ENCODE peak calls at places on chromosomes 13 and 19, in eight cellular contexts. One of them, this sample, is unnamed.

GRCh38 chr19:57466489-57466888 is 9.5 kb upstream of the VN1R1 start:
- DNase-seq in fibroblast of lung: no peak
- DNase-seq in uterus: no peak
- DNase-seq in iPS-NIHi11: no peak
- DNase-seq in astrocyte of the spinal cord: no peak
- DNase-seq in transverse colon: no peak
- DNase-seq in SW480: no peak
- DNase-seq in stimulated activated CD8-positive, alpha-beta memory T cell treated with anti-CD3 and anti-CD28 coated beads, Interleukin-12 subunit alpha, Interleukin-12 subunit beta, amount 100 ng/mL, for 4 hours: no peak
- DNase-seq in this sample: no peak

GRCh38 chr19:41876847-41877489 is at the start of gene CD79A:
- DNase-seq in fibroblast of lung: no peak
- DNase-seq in uterus: no peak
- DNase-seq in iPS-NIHi11: no peak
- DNase-seq in astrocyte of the spinal cord: no peak
- DNase-seq in transverse colon: peak
- DNase-seq in SW480: no peak
- DNase-seq in stimulated activated CD8-positive, alpha-beta memory T cell treated with anti-CD3 and anti-CD28 coated beads, Interleukin-12 subunit alpha, Interleukin-12 subunit beta, amount 100 ng/mL, for 4 hours: no peak
- DNase-seq in this sample: no peak

GRCh38 chr19:5775668-5776309 is 8.8 kb downstream of the PRR22 start:
- DNase-seq in fibroblast of lung: peak
- DNase-seq in uterus: no peak
- DNase-seq in iPS-NIHi11: no peak
- DNase-seq in astrocyte of the spinal cord: no peak
- DNase-seq in transverse colon: no peak
- DNase-seq in SW480: no peak
- DNase-seq in stimulated activated CD8-positive, alpha-beta memory T cell treated with anti-CD3 and anti-CD28 coated beads, Interleukin-12 subunit alpha, Interleukin-12 subunit beta, amount 100 ng/mL, for 4 hours: no peak
- DNase-seq in this sample: no peak

GRCh38 chr19:2101417-2102335 is 5.0 kb downstream of the IZUMO4 start:
- DNase-seq in fibroblast of lung: no peak
- DNase-seq in uterus: no peak
- DNase-seq in iPS-NIHi11: no peak
- DNase-seq in astrocyte of the spinal cord: no peak
- DNase-seq in transverse colon: no peak
- DNase-seq in SW480: no peak
- DNase-seq in stimulated activated CD8-positive, alpha-beta memory T cell treated with anti-CD3 and anti-CD28 coated beads, Interleukin-12 subunit alpha, Interleukin-12 subunit beta, amount 100 ng/mL, for 4 hours: no peak
- DNase-seq in this sample: no peak

GRCh38 chr13:32804673-32805260 is 211.5 kb upstream of the KL start:
- DNase-seq in fibroblast of lung: peak
- DNase-seq in uterus: no peak
- DNase-seq in iPS-NIHi11: no peak
- DNase-seq in astrocyte of the spinal cord: peak
- DNase-seq in transverse colon: no peak
- DNase-seq in SW480: no peak
- DNase-seq in stimulated activated CD8-positive, alpha-beta memory T cell treated with anti-CD3 and anti-CD28 coated beads, Interleukin-12 subunit alpha, Interleukin-12 subunit beta, amount 100 ng/mL, for 4 hours: no peak
- DNase-seq in this sample: no peak

GRCh38 chr19:38196948-38197656 is 26.9 kb downstream of the DPF1 start:
- DNase-seq in fibroblast of lung: no peak
- DNase-seq in uterus: no peak
- DNase-seq in iPS-NIHi11: no peak
- DNase-seq in astrocyte of the spinal cord: no peak
- DNase-seq in transverse colon: no peak
- DNase-seq in SW480: no peak
- DNase-seq in stimulated activated CD8-positive, alpha-beta memory T cell treated with anti-CD3 and anti-CD28 coated beads, Interleukin-12 subunit alpha, Interleukin-12 subunit beta, amount 100 ng/mL, for 4 hours: no peak
- DNase-seq in this sample: no peak

GRCh38 chr13:52067237-52067636 is 42.7 kb downstream of the UTP14C start:
- DNase-seq in fibroblast of lung: no peak
- DNase-seq in uterus: no peak
- DNase-seq in iPS-NIHi11: no peak
- DNase-seq in astrocyte of the spinal cord: peak
- DNase-seq in transverse colon: no peak
- DNase-seq in SW480: no peak
- DNase-seq in stimulated activated CD8-positive, alpha-beta memory T cell treated with anti-CD3 and anti-CD28 coated beads, Interleukin-12 subunit alpha, Interleukin-12 subunit beta, amount 100 ng/mL, for 4 hours: no peak
- DNase-seq in this sample: no peak

GRCh38 chr13:54934121-54934520 is 1905.5 kb downstream of the OLFM4 start:
- DNase-seq in fibroblast of lung: no peak
- DNase-seq in uterus: no peak
- DNase-seq in iPS-NIHi11: peak
- DNase-seq in astrocyte of the spinal cord: no peak
- DNase-seq in transverse colon: no peak
- DNase-seq in SW480: no peak
- DNase-seq in stimulated activated CD8-positive, alpha-beta memory T cell treated with anti-CD3 and anti-CD28 coated beads, Interleukin-12 subunit alpha, Interleukin-12 subunit beta, amount 100 ng/mL, for 4 hours: no peak
- DNase-seq in this sample: no peak

GRCh38 chr19:32581704-32582164 is 744 bp downstream of the PDCD5 start:
- DNase-seq in fibroblast of lung: peak
- DNase-seq in uterus: no peak
- DNase-seq in iPS-NIHi11: peak
- DNase-seq in astrocyte of the spinal cord: peak
- DNase-seq in transverse colon: peak
- DNase-seq in SW480: peak
- DNase-seq in stimulated activated CD8-positive, alpha-beta memory T cell treated with anti-CD3 and anti-CD28 coated beads, Interleukin-12 subunit alpha, Interleukin-12 subunit beta, amount 100 ng/mL, for 4 hours: no peak
- DNase-seq in this sample: no peak

GRCh38 chr19:4910594-4911273 is 1.4 kb downstream of the UHRF1 start:
- DNase-seq in fibroblast of lung: peak
- DNase-seq in uterus: no peak
- DNase-seq in iPS-NIHi11: no peak
- DNase-seq in astrocyte of the spinal cord: peak
- DNase-seq in transverse colon: peak
- DNase-seq in SW480: peak
- DNase-seq in stimulated activated CD8-positive, alpha-beta memory T cell treated with anti-CD3 and anti-CD28 coated beads, Interleukin-12 subunit alpha, Interleukin-12 subunit beta, amount 100 ng/mL, for 4 hours: no peak
- DNase-seq in this sample: no peak

GRCh38 chr13:60303166-60303565 is 93.9 kb upstream of the TDRD3 start:
- DNase-seq in fibroblast of lung: no peak
- DNase-seq in uterus: no peak
- DNase-seq in iPS-NIHi11: no peak
- DNase-seq in astrocyte of the spinal cord: no peak
- DNase-seq in transverse colon: no peak
- DNase-seq in SW480: no peak
- DNase-seq in stimulated activated CD8-positive, alpha-beta memory T cell treated with anti-CD3 and anti-CD28 coated beads, Interleukin-12 subunit alpha, Interleukin-12 subunit beta, amount 100 ng/mL, for 4 hours: no peak
- DNase-seq in this sample: no peak

GRCh38 chr13:23695711-23696512 is 125.7 kb downstream of the TNFRSF19 start:
- DNase-seq in fibroblast of lung: no peak
- DNase-seq in uterus: no peak
- DNase-seq in iPS-NIHi11: no peak
- DNase-seq in astrocyte of the spinal cord: no peak
- DNase-seq in transverse colon: no peak
- DNase-seq in SW480: no peak
- DNase-seq in stimulated activated CD8-positive, alpha-beta memory T cell treated with anti-CD3 and anti-CD28 coated beads, Interleukin-12 subunit alpha, Interleukin-12 subunit beta, amount 100 ng/mL, for 4 hours: peak
- DNase-seq in this sample: no peak

GRCh38 chr19:13017306-13018036 is 22.2 kb downstream of the NFIX start:
- DNase-seq in fibroblast of lung: no peak
- DNase-seq in uterus: no peak
- DNase-seq in iPS-NIHi11: no peak
- DNase-seq in astrocyte of the spinal cord: no peak
- DNase-seq in transverse colon: no peak
- DNase-seq in SW480: no peak
- DNase-seq in stimulated activated CD8-positive, alpha-beta memory T cell treated with anti-CD3 and anti-CD28 coated beads, Interleukin-12 subunit alpha, Interleukin-12 subunit beta, amount 100 ng/mL, for 4 hours: no peak
- DNase-seq in this sample: no peak

GRCh38 chr13:94198666-94199065 is 280.8 kb downstream of the DCT start:
- DNase-seq in fibroblast of lung: peak
- DNase-seq in uterus: no peak
- DNase-seq in iPS-NIHi11: no peak
- DNase-seq in astrocyte of the spinal cord: peak
- DNase-seq in transverse colon: no peak
- DNase-seq in SW480: no peak
- DNase-seq in stimulated activated CD8-positive, alpha-beta memory T cell treated with anti-CD3 and anti-CD28 coated beads, Interleukin-12 subunit alpha, Interleukin-12 subunit beta, amount 100 ng/mL, for 4 hours: no peak
- DNase-seq in this sample: no peak

GRCh38 chr13:50685491-50685890 is 158.0 kb downstream of the DLEU7 start:
- DNase-seq in fibroblast of lung: peak
- DNase-seq in uterus: peak
- DNase-seq in iPS-NIHi11: peak
- DNase-seq in astrocyte of the spinal cord: peak
- DNase-seq in transverse colon: peak
- DNase-seq in SW480: no peak
- DNase-seq in stimulated activated CD8-positive, alpha-beta memory T cell treated with anti-CD3 and anti-CD28 coated beads, Interleukin-12 subunit alpha, Interleukin-12 subunit beta, amount 100 ng/mL, for 4 hours: no peak
- DNase-seq in this sample: no peak

GRCh38 chr13:20667857-20668256 is 35.6 kb upstream of the IL17D start:
- DNase-seq in fibroblast of lung: peak
- DNase-seq in uterus: no peak
- DNase-seq in iPS-NIHi11: no peak
- DNase-seq in astrocyte of the spinal cord: no peak
- DNase-seq in transverse colon: no peak
- DNase-seq in SW480: no peak
- DNase-seq in stimulated activated CD8-positive, alpha-beta memory T cell treated with anti-CD3 and anti-CD28 coated beads, Interleukin-12 subunit alpha, Interleukin-12 subunit beta, amount 100 ng/mL, for 4 hours: no peak
- DNase-seq in this sample: no peak

GRCh38 chr13:34942732-34943674 is 933 bp downstream of the NBEA start:
- DNase-seq in fibroblast of lung: no peak
- DNase-seq in uterus: peak
- DNase-seq in iPS-NIHi11: peak
- DNase-seq in astrocyte of the spinal cord: no peak
- DNase-seq in transverse colon: peak
- DNase-seq in SW480: no peak
- DNase-seq in stimulated activated CD8-positive, alpha-beta memory T cell treated with anti-CD3 and anti-CD28 coated beads, Interleukin-12 subunit alpha, Interleukin-12 subunit beta, amount 100 ng/mL, for 4 hours: no peak
- DNase-seq in this sample: no peak

This sample was measured in cortex of kidney.